ENCODE peak calls at places on chromosomes 2 and 18, in four cellular contexts. O, U, R and T are unnamed samples.

GRCh38 chr2:62306751-62307468 is 111.0 kb downstream of the B3GNT2 start:
- DNase-seq in O (peak; percentile 41), U (peak; percentile 93), R (no peak), T (peak; percentile 6)

GRCh38 chr2:104703669-104704068 is 150.2 kb upstream of the POU3F3 start:
- DNase-seq in O (no peak), U (no peak), R (no peak), T (no peak)

GRCh38 chr18:29979884-29980283 is 1062.7 kb downstream of the DSC3 start:
- DNase-seq in O (no peak), U (no peak), R (no peak), T (no peak)

GRCh38 chr2:20353597-20353996 is 3.0 kb upstream of the PUM2 start:
- DNase-seq in O (peak; percentile 59), U (no peak), R (no peak), T (no peak)

GRCh38 chr2:98727369-98727749 is 3.6 kb downstream of the MGAT4A start:
- DNase-seq in O (no peak), U (no peak), R (no peak), T (no peak)

GRCh38 chr2:132416080-132416911 is at the start of gene GPR39:
- DNase-seq in O (peak; percentile 96), U (peak; percentile 85), R (peak; percentile 88), T (peak; percentile 96)

GRCh38 chr2:232463701-232464533 is 8.0 kb downstream of the ALPI start:
- DNase-seq in O (no peak), U (no peak), R (no peak), T (no peak)

GRCh38 chr2:217231724-217232123 is 371.9 kb upstream of the TNP1 start:
- DNase-seq in O (no peak), U (no peak), R (no peak), T (no peak)

GRCh38 chr2:26982102-26982742 is 11.8 kb downstream of the MAPRE3 start:
- DNase-seq in O (peak; percentile 36), U (peak; percentile 36), R (peak; percentile 42), T (peak; percentile 36)

GRCh38 chr18:40133253-40133652 is 1821.8 kb upstream of the PIK3C3 start:
- DNase-seq in O (peak; percentile 38), U (peak; percentile 9), R (no peak), T (no peak)

GRCh38 chr18:74725690-74726089 is 128.0 kb downstream of the ZNF407 start:
- DNase-seq in O (no peak), U (no peak), R (no peak), T (no peak)

GRCh38 chr18:74718312-74718711 is 120.6 kb downstream of the ZNF407 start:
- DNase-seq in O (peak; percentile 95), U (no peak), R (peak; percentile 40), T (no peak)

GRCh38 chr18:74728586-74728985 is 130.9 kb downstream of the ZNF407 start:
- DNase-seq in O (no peak), U (no peak), R (no peak), T (no peak)

GRCh38 chr18:74722237-74722636 is 124.6 kb downstream of the ZNF407 start:
- DNase-seq in O (no peak), U (peak; percentile 68), R (no peak), T (peak; percentile 49)

DNA sequence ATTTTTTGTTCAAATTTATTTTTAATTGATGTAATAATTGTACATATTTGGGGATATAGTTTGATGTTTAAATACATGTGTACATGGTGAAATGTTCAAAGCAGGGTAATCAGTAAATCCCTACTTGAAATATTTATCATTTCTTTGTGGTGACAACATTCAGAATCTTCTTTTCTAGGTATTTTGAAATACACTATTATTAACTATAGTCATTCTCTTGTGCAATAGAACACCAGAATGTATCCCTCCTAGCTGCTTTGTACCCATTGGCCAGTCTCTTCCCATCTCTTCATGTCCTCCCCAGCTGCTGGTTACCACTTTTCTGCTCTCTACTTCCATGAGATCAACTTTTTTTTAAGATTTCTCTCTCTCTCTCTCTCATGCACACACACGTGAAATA is 126.5 kb downstream of the ZNF407 start:
- DNase-seq in O (no peak), U (peak; percentile 80), R (no peak), T (peak; percentile 73)
- H4K8ac ChIP-seq in O (no peak overlapping the region), U (no peak overlapping the region), R (no peak overlapping the region), T (no peak overlapping the region)

GRCh38 chr2:160993543-160994090 is 166.6 kb upstream of the TANK start:
- DNase-seq in O (no peak), U (no peak), R (no peak), T (no peak)

GRCh38 chr2:160994141-160995002 is 165.9 kb upstream of the TANK start:
- DNase-seq in O (peak; percentile 83), U (peak; percentile 94), R (peak; percentile 69), T (peak; percentile 90)

GRCh38 chr2:160996584-160996983 is 163.6 kb upstream of the TANK start:
- DNase-seq in O (no peak), U (no peak), R (no peak), T (no peak)
- H4K8ac ChIP-seq in O (no peak overlapping the region), U (no peak overlapping the region), R (no peak overlapping the region), T (no peak overlapping the region)

GRCh38 chr2:237663517-237663916 is 36.1 kb downstream of the LRRFIP1 start:
- DNase-seq in O (peak; percentile 38), U (peak; percentile 60), R (no peak), T (no peak)
- H4K8ac ChIP-seq in O (no peak overlapping the region), U (no peak overlapping the region), R (no peak overlapping the region), T (no peak overlapping the region)

GRCh38 chr18:10140928-10141327 is 227.1 kb downstream of the VAPA start:
- DNase-seq in O (no peak), U (peak; percentile 49), R (no peak), T (peak; percentile 52)
- H4K8ac ChIP-seq in O (no peak overlapping the region), U (no peak overlapping the region), R (no peak overlapping the region), T (no peak overlapping the region)

DNA sequence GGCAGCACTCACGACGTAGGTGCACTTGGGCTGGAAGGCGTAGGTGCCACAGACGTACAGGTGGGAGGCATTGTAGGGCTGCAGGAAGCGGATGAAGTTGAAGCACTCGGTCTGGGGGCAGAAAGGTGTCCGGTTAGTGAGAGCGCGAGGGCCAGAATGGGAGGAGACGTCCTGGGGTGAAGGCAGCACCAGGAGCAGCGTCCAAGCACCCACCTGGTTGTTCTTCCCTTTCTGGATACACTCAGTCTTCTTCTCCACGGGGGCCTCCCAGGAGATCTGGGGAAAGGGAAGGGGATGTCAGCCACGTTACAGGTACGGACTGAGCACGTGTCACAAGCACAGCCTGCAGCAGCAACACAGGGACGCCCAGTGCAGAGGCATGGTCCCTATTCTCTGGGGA is 4.2 kb downstream of the SEMA4C start:
- DNase-seq in O (no peak), U (no peak), R (no peak), T (no peak)
- H4K8ac ChIP-seq in O (no peak overlapping the region), U (no peak overlapping the region), R (peak overlapping the region; percentile 47), T (no peak overlapping the region)